ENCODE peak calls at places on chromosomes 11 and 22, in seven cellular contexts. U is H9; Q is fibroblast of lung; F is upper lobe of right lung; W is neuronal stem cell; G is CD8-positive, alpha-beta memory T cell; S is right lobe of liver. C is an unnamed sample.

GRCh38 chr11:75293903-75294302 is 53.3 kb downstream of the TPBGL start:
- DNase-seq in S (no peak), F (no peak), U (no peak), Q (no peak), W (no peak), G (no peak), C (no peak)

GRCh38 chr11:33375688-33376311 is 118.6 kb downstream of the HIPK3 start:
- DNase-seq in G (no peak), Q (peak; percentile 33), F (no peak), W (peak; percentile 37), U (peak; percentile 41), S (no peak), C (no peak)

GRCh38 chr11:58832246-58832645 is 12.3 kb downstream of the GLYATL2 start:
- DNase-seq in S (no peak), U (no peak), F (no peak), G (no peak), Q (no peak), W (no peak), C (peak; percentile 63)

GRCh38 chr22:29306175-29306829 is at the start of gene GAS2L1:
- DNase-seq in Q (peak; percentile 80), U (peak; percentile 84), G (peak; percentile 15), F (peak; percentile 91), W (peak; percentile 61), S (peak; percentile 89), C (peak; percentile 81)

GRCh38 chr11:63802637-63803414 is 10.4 kb upstream of the SPINDOC start:
- DNase-seq in U (no peak), G (no peak), F (no peak), W (peak; percentile 57), S (no peak), Q (peak; percentile 61), C (peak; percentile 24)

GRCh38 chr11:2095198-2095520 is 44.0 kb downstream of the IGF2 start:
- DNase-seq in G (no peak), W (no peak), S (no peak), Q (no peak), F (no peak), U (no peak), C (no peak)

GRCh38 chr11:13101836-13102574 is 92.9 kb downstream of the RASSF10 start:
- DNase-seq in G (no peak), F (no peak), W (no peak), Q (no peak), U (no peak), S (no peak), C (no peak)

GRCh38 chr11:69293819-69294505 is at the start of gene MYEOV:
- DNase-seq in F (peak; percentile 80), Q (peak; percentile 21), G (peak; percentile 34), S (no peak), W (no peak), U (peak; percentile 89), C (peak; percentile 76)

GRCh38 chr11:88415495-88415894 is 78.0 kb upstream of the CTSC start:
- DNase-seq in F (no peak), U (no peak), G (no peak), Q (no peak), W (no peak), S (no peak), C (no peak)

GRCh38 chr11:75471134-75471943 is 38.3 kb upstream of the KLHL35 start:
- DNase-seq in Q (no peak), U (no peak), G (no peak), S (peak; percentile 17), W (no peak), F (no peak), C (no peak)

GRCh38 chr11:124398924-124399323 is at the start of gene OR8B3:
- DNase-seq in S (no peak), Q (no peak), U (no peak), W (no peak), G (no peak), F (no peak), C (no peak)

GRCh38 chr11:73235236-73235786 is 17.2 kb downstream of the P2RY2 start:
- DNase-seq in F (peak; percentile 1), W (no peak), Q (no peak), U (no peak), G (no peak), S (peak; percentile 45), C (no peak)

GRCh38 chr11:118914178-118914918 is 11.4 kb downstream of the BCL9L start:
- DNase-seq in Q (no peak), S (no peak), W (no peak), F (no peak), G (peak; percentile 80), U (peak; percentile 59), C (peak; percentile 54)

GRCh38 chr11:66347425-66348276 is at the start of gene B4GAT1:
- DNase-seq in S (no peak), G (peak; percentile 68), W (peak; percentile 92), F (peak; percentile 88), U (peak; percentile 83), Q (peak; percentile 95), C (peak; percentile 80)

GRCh38 chr11:66344550-66345315 is at the start of gene BRMS1:
- DNase-seq in G (peak; percentile 95), S (peak; percentile 99), Q (peak; percentile 97), W (peak; percentile 96), F (peak; percentile 100), U (peak; percentile 96), C (peak; percentile 98)

GRCh38 chr11:66345316-66345649 is 379 bp upstream of the BRMS1 start:
- DNase-seq in U (no peak), W (no peak), Q (no peak), S (no peak), G (no peak), F (no peak), C (no peak)

GRCh38 chr11:66349084-66349386 is 1.6 kb upstream of the B4GAT1 start:
- DNase-seq in W (no peak), Q (no peak), U (no peak), G (no peak), S (no peak), F (no peak), C (no peak)

DNA sequence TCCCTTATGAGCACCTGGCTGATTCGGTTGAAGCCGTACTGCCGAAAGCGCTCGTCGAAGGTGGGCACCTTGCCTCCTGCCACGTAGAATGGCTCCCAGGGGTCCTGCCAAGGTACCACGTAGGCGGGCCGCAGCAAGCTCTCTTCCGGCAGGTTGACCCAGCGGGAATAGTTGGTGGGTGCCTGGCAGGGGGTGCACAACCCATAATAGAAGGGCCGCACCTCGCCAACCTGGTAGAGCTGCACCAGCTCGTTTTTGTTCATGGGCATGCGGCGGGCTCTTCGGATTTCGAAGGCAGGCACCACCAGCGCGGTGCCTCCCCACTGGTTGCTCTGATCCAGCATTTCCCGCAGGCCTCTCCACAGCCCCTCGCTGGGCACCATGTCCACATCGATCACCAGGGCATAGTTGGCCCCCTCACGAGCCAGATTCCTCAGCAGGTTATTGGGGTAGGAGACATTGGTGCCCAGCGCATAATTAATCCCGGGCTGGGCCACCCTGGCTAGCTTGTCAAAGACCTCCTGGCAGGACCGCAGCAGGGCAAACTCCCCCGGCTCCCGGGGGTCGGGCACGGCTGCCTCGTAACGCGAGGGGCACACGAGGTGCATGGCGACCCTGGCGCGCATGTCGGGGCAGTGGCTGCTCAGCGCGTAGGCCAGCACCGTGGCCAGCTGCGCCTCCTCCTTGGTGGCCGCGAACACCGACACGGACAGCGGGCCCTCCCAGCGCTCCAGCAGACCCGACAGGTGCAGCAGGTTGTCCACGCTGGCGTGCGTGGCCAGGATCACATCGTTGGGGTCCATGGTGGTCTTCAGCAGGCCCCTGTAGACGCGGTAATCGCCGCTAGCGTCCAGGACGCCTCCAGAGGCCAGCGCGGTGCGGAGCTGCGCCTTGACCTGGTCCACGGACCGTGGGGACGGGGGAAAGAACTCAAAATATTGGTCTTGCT is 679 bp downstream of the B4GAT1 start:
- DNase-seq in G (no peak), Q (no peak), U (no peak), W (no peak), S (no peak), F (no peak), C (no peak)
- H3K27ac ChIP-seq in G (peak overlapping the region; percentile 70), Q (peak overlapping the region; percentile 61), U (no peak overlapping the region), W (peak overlapping the region; percentile 91), S (peak overlapping the region; percentile 57), F (peak overlapping the region; percentile 87), C (peak overlapping the region; percentile 87)

GRCh38 chr11:70933986-70934583 is 318.3 kb downstream of the SHANK2 start:
- DNase-seq in G (no peak), Q (no peak), S (peak; percentile 26), W (no peak), U (no peak), F (no peak), C (no peak)
- H3K9me3 ChIP-seq in G (no peaks in the 10 kb centered on the region), Q (no peaks in the 10 kb centered on the region), S (no peaks in the 10 kb centered on the region), W (no peaks in the 10 kb centered on the region), U (no peaks in the 10 kb centered on the region), F (no peaks in the 10 kb centered on the region), C (no peaks in the 10 kb centered on the region)

GRCh38 chr11:128515766-128516466 is 71.4 kb downstream of the ETS1 start:
- DNase-seq in U (no peak), S (no peak), F (no peak), G (no peak), W (no peak), Q (no peak), C (no peak)

GRCh38 chr11:128516886-128517285 is 70.5 kb downstream of the ETS1 start:
- DNase-seq in S (no peak), F (no peak), W (no peak), Q (no peak), G (no peak), U (no peak), C (no peak)

GRCh38 chr11:128516467-128516778 is 70.9 kb downstream of the ETS1 start:
- DNase-seq in Q (no peak), G (no peak), F (no peak), W (no peak), S (no peak), U (no peak), C (no peak)

GRCh38 chr11:128513915-128514681 is 73.3 kb downstream of the ETS1 start:
- DNase-seq in W (no peak), S (no peak), G (no peak), U (no peak), Q (no peak), F (no peak), C (no peak)

GRCh38 chr11:128515086-128515485 is 72.3 kb downstream of the ETS1 start:
- DNase-seq in W (no peak), G (no peak), S (no peak), U (no peak), F (no peak), Q (no peak), C (no peak)
- H3K4me1 ChIP-seq in W (peaks cover 10% of the 10 kb centered on the region), G (peaks cover 51% of the 10 kb centered on the region), S (no peaks in the 10 kb centered on the region), U (peaks cover 6% of the 10 kb centered on the region), F (peaks cover 66% of the 10 kb centered on the region), Q (peaks cover 30% of the 10 kb centered on the region), C (no peaks in the 10 kb centered on the region)

DNA sequence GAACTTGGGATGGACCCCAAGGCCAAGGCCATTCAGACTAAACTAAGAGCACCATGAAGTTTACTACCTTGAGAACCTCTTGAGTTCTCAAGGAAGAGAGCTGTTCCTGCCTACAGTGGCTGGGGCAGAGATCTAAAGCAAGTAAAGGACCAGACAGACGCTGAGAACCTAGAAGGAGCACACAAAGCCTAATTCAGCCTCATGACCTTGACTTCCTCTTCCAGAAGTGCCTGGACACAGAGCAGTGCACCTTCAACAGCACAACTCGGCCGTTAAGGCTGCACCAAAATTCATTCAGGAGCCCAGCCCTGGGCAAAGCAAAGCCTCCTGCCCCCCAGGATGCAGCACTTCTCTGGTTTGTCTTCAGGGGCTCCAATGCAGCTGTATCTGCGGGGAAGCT is 82.9 kb upstream of the AKIP1 start:
- DNase-seq in F (no peak), U (peak; percentile 18), G (no peak), Q (no peak), S (no peak), W (no peak), C (no peak)
- H3K27ac ChIP-seq in F (no peak overlapping the region), U (no peak overlapping the region), G (no peak overlapping the region), Q (no peak overlapping the region), S (no peak overlapping the region), W (no peak overlapping the region), C (peak overlapping the region; percentile 11)